ENCODE peak calls at places on chromosome 4, in six cellular contexts. One of them, this sample, is unnamed. For H3K4me1, the result is how much of the 10 kb centered on the place peaks cover.

GRCh38 chr4:138193963-138194362 is 48.2 kb downstream of the SLC7A11 start:
- DNase-seq in mammary epithelial cell: no peak
- DNase-seq in psoas muscle: no peak
- DNase-seq in aorta: no peak
- DNase-seq in neural progenitor cell: no peak
- DNase-seq in sigmoid colon: no peak
- DNase-seq in this sample: no peak

GRCh38 chr4:40514409-40515025 is 115.1 kb downstream of the RBM47 start:
- DNase-seq in mammary epithelial cell: no peak
- DNase-seq in psoas muscle: no peak
- DNase-seq in aorta: no peak
- DNase-seq in neural progenitor cell: no peak
- DNase-seq in sigmoid colon: no peak
- DNase-seq in this sample: no peak

GRCh38 chr4:169115897-169116254 is 105.8 kb upstream of the CBR4 start:
- DNase-seq in mammary epithelial cell: peak
- DNase-seq in psoas muscle: no peak
- DNase-seq in aorta: no peak
- DNase-seq in neural progenitor cell: no peak
- DNase-seq in sigmoid colon: no peak
- DNase-seq in this sample: peak

GRCh38 chr4:69713593-69713992 is 46.8 kb downstream of the SULT1B1 start:
- DNase-seq in mammary epithelial cell: peak
- DNase-seq in psoas muscle: no peak
- DNase-seq in aorta: no peak
- DNase-seq in neural progenitor cell: no peak
- DNase-seq in sigmoid colon: no peak
- DNase-seq in this sample: no peak

GRCh38 chr4:4720671-4721070 is 138.8 kb upstream of the MSX1 start:
- DNase-seq in mammary epithelial cell: no peak
- DNase-seq in psoas muscle: no peak
- DNase-seq in aorta: no peak
- DNase-seq in neural progenitor cell: no peak
- DNase-seq in sigmoid colon: no peak
- DNase-seq in this sample: no peak

GRCh38 chr4:172725581-172725980 is 443.0 kb upstream of the GALNT7 start:
- DNase-seq in mammary epithelial cell: no peak
- DNase-seq in psoas muscle: no peak
- DNase-seq in aorta: no peak
- DNase-seq in neural progenitor cell: no peak
- DNase-seq in sigmoid colon: no peak
- DNase-seq in this sample: no peak

GRCh38 chr4:1593458-1593857 is 90.7 kb downstream of the FAM53A start:
- DNase-seq in mammary epithelial cell: no peak
- DNase-seq in psoas muscle: no peak
- DNase-seq in aorta: peak
- DNase-seq in neural progenitor cell: no peak
- DNase-seq in sigmoid colon: peak
- DNase-seq in this sample: peak

GRCh38 chr4:113623274-113623894 is 138.2 kb downstream of the CAMK2D start:
- DNase-seq in mammary epithelial cell: no peak
- DNase-seq in psoas muscle: no peak
- DNase-seq in aorta: no peak
- DNase-seq in neural progenitor cell: no peak
- DNase-seq in sigmoid colon: no peak
- DNase-seq in this sample: no peak

GRCh38 chr4:76105652-76106051 is 31.1 kb downstream of the ART3 start:
- DNase-seq in mammary epithelial cell: no peak
- DNase-seq in psoas muscle: no peak
- DNase-seq in aorta: no peak
- DNase-seq in neural progenitor cell: no peak
- DNase-seq in sigmoid colon: no peak
- DNase-seq in this sample: no peak

GRCh38 chr4:54378461-54378860 is 149.4 kb downstream of the PDGFRA start:
- DNase-seq in mammary epithelial cell: peak
- DNase-seq in psoas muscle: no peak
- DNase-seq in aorta: no peak
- DNase-seq in neural progenitor cell: no peak
- DNase-seq in sigmoid colon: no peak
- DNase-seq in this sample: no peak

DNA sequence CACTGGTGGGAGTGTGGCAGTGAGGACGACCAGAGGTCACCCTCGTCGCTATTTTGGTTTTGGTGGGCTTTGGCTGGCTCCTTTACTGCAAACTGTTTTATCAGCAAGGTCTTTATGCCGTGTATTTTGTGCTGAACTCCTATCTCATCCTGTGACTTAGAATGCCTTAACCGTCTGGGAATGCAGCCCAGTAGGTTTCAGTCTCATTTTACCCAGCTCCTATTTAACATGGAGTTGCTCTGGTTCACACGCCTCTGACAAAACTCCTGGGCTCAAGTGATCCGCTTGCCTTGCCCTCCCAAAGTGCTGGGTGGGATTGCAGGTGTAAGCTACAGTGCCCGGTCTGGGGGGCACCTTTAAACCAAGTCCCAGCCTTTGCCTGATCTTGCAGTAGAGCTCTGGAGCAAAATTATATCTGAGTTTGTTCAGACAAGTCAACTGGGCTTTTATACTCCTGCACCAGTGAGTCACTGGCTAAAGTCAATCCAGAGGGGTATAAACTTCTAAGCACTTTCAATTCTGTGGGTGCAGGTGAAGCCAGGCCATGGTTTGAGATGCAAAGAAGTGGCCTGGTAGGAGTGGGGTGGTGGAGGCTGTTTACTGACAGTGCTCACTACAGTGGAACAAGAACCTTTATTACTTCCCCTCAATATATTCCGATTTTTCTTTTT is 50.2 kb downstream of the MGST2 start:
- DNase-seq in mammary epithelial cell: no peak
- DNase-seq in psoas muscle: no peak
- DNase-seq in aorta: no peak
- DNase-seq in neural progenitor cell: no peak
- DNase-seq in sigmoid colon: no peak
- DNase-seq in this sample: no peak
- H3K4me1 ChIP-seq in mammary epithelial cell: under half
- H3K4me1 ChIP-seq in psoas muscle: under half
- H3K4me1 ChIP-seq in aorta: under half
- H3K4me1 ChIP-seq in neural progenitor cell: under half
- H3K4me1 ChIP-seq in sigmoid colon: under half
- H3K4me1 ChIP-seq in this sample: under half

GRCh38 chr4:79673898-79674297 is 265.9 kb upstream of the GK2 start:
- DNase-seq in mammary epithelial cell: no peak
- DNase-seq in psoas muscle: no peak
- DNase-seq in aorta: no peak
- DNase-seq in neural progenitor cell: no peak
- DNase-seq in sigmoid colon: no peak
- DNase-seq in this sample: no peak
- H3K27ac ChIP-seq in mammary epithelial cell: no peak
- H3K27ac ChIP-seq in psoas muscle: no peak
- H3K27ac ChIP-seq in aorta: no peak
- H3K27ac ChIP-seq in neural progenitor cell: no peak
- H3K27ac ChIP-seq in sigmoid colon: no peak
- H3K27ac ChIP-seq in this sample: no peak

DNA sequence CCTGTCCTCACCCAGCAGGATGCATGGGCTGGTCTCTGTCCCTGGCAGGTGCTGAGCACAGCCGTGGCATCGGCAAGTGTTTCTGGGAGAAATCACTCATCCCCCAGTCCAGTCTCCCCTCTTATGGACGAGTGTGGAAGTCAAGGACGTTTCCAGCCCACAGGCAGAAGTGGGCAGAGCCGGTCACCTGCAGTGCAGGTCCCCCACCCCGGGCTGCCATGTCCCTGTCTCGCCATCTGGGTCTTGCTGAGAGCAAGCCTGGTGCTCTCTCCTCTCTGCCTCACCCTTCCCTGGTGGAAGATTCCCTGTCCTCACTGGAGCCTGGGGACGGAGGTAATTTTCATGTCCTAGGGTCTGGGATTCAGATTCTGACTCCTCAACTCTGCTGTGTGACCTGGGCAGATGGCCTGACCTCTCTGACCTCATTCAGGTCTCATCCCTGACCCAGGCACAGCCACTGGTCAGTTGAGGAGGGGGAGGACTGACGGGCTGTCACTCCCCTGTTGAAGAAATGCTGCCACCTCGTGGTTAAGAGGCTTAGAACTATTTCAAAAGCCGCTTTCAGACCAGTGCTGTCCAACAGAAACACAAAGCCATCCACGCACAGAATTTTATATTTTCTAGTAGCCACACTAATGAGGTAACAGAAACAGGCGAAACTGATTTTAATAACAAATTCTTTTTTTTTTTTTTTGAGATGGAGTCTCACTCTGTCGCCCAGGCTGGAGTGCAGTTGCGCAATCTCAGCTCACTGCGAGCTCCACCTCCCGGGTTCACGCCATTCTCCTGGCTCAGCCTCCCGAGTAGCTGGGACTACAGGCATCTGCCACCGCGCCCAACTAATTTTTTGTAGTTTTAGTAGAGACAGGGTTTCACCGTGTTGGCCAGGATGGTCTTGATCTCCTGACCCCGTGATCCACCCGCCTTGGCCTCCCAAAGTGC is 1.8 kb downstream of the CPZ start:
- DNase-seq in mammary epithelial cell: peak
- DNase-seq in psoas muscle: no peak
- DNase-seq in aorta: no peak
- DNase-seq in neural progenitor cell: peak
- DNase-seq in sigmoid colon: no peak
- DNase-seq in this sample: no peak
- H3K4me3 ChIP-seq in mammary epithelial cell: no peak
- H3K4me3 ChIP-seq in psoas muscle: no peak
- H3K4me3 ChIP-seq in aorta: no peak
- H3K4me3 ChIP-seq in neural progenitor cell: no peak
- H3K4me3 ChIP-seq in sigmoid colon: no peak
- H3K4me3 ChIP-seq in this sample: no peak

DNA sequence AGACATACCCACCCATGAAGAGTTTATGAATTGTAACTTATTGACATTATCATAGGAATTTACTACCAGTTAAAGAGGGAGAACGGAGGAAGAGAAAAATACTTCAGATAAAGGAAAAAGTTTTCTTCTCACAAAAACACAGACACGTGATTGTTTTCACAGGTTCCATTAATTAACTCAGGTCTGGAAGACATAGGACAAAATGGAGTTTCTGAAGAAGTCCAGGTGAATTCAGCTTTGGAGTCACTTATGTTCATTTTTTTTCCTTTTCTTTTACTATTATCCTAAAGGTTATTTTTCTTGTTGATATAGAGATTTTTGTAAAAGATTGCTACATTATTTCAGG is 20.5 kb downstream of the NIPAL1 start:
- DNase-seq in mammary epithelial cell: no peak
- DNase-seq in psoas muscle: no peak
- DNase-seq in aorta: no peak
- DNase-seq in neural progenitor cell: no peak
- DNase-seq in sigmoid colon: no peak
- DNase-seq in this sample: no peak
- H3K4me1 ChIP-seq in mammary epithelial cell: under half
- H3K4me1 ChIP-seq in psoas muscle: under half
- H3K4me1 ChIP-seq in aorta: under half
- H3K4me1 ChIP-seq in neural progenitor cell: under half
- H3K4me1 ChIP-seq in sigmoid colon: under half
- H3K4me1 ChIP-seq in this sample: under half